ENCODE peak calls at places on chromosome 19, in eight cellular contexts. One of them, this sample, is unnamed.

GRCh38 chr19:53536223-53536543 is 1.8 kb upstream of the ZNF331 start:
- DNase-seq in left ventricle myocardium inferior: no peak
- DNase-seq in tibial artery: no peak
- DNase-seq in trophoblast cell: no peak
- DNase-seq in left lung: no peak
- DNase-seq in BJ: no peak
- DNase-seq in stomach: no peak
- DNase-seq in PC-9: no peak
- DNase-seq in this sample: no peak

GRCh38 chr19:8307400-8307964 is 676 bp downstream of the CD320 start:
- DNase-seq in left ventricle myocardium inferior: no peak
- DNase-seq in tibial artery: peak; percentile 66
- DNase-seq in trophoblast cell: no peak
- DNase-seq in left lung: peak; percentile 60
- DNase-seq in BJ: no peak
- DNase-seq in stomach: peak; percentile 25
- DNase-seq in PC-9: peak; percentile 23
- DNase-seq in this sample: no peak

GRCh38 chr19:23241433-23241832 is 8.8 kb downstream of the ZNF724 start:
- DNase-seq in left ventricle myocardium inferior: no peak
- DNase-seq in tibial artery: no peak
- DNase-seq in trophoblast cell: no peak
- DNase-seq in left lung: no peak
- DNase-seq in BJ: no peak
- DNase-seq in stomach: no peak
- DNase-seq in PC-9: no peak
- DNase-seq in this sample: no peak

GRCh38 chr19:31666126-31666525 is 316.9 kb upstream of the TSHZ3 start:
- DNase-seq in left ventricle myocardium inferior: no peak
- DNase-seq in tibial artery: no peak
- DNase-seq in trophoblast cell: no peak
- DNase-seq in left lung: no peak
- DNase-seq in BJ: no peak
- DNase-seq in stomach: no peak
- DNase-seq in PC-9: no peak
- DNase-seq in this sample: no peak

GRCh38 chr19:2170219-2170618 is 6.5 kb downstream of the DOT1L start:
- DNase-seq in left ventricle myocardium inferior: no peak
- DNase-seq in tibial artery: no peak
- DNase-seq in trophoblast cell: peak; percentile 89
- DNase-seq in left lung: no peak
- DNase-seq in BJ: no peak
- DNase-seq in stomach: no peak
- DNase-seq in PC-9: no peak
- DNase-seq in this sample: no peak

GRCh38 chr19:39160523-39160861 is 34.9 kb downstream of the PAK4 start:
- DNase-seq in left ventricle myocardium inferior: peak; percentile 39
- DNase-seq in tibial artery: no peak
- DNase-seq in trophoblast cell: peak; percentile 16
- DNase-seq in left lung: peak; percentile 66
- DNase-seq in BJ: no peak
- DNase-seq in stomach: peak; percentile 69
- DNase-seq in PC-9: no peak
- DNase-seq in this sample: no peak

GRCh38 chr19:3655402-3656072 is 28.9 kb upstream of the CACTIN start:
- DNase-seq in left ventricle myocardium inferior: no peak
- DNase-seq in tibial artery: peak; percentile 70
- DNase-seq in trophoblast cell: no peak
- DNase-seq in left lung: no peak
- DNase-seq in BJ: peak; percentile 82
- DNase-seq in stomach: peak; percentile 33
- DNase-seq in PC-9: no peak
- DNase-seq in this sample: no peak

GRCh38 chr19:18291590-18292459 is 10.4 kb upstream of the JUND start:
- DNase-seq in left ventricle myocardium inferior: peak; percentile 86
- DNase-seq in tibial artery: peak; percentile 96
- DNase-seq in trophoblast cell: peak; percentile 77
- DNase-seq in left lung: peak; percentile 94
- DNase-seq in BJ: no peak
- DNase-seq in stomach: peak; percentile 82
- DNase-seq in PC-9: peak; percentile 52
- DNase-seq in this sample: peak; percentile 52

GRCh38 chr19:47467914-47468313 is 3.8 kb downstream of the SLC8A2 start:
- DNase-seq in left ventricle myocardium inferior: no peak
- DNase-seq in tibial artery: no peak
- DNase-seq in trophoblast cell: no peak
- DNase-seq in left lung: peak; percentile 44
- DNase-seq in BJ: no peak
- DNase-seq in stomach: no peak
- DNase-seq in PC-9: no peak
- DNase-seq in this sample: no peak

GRCh38 chr19:50784710-50785109 is 5.5 kb upstream of the ACP4 start:
- DNase-seq in left ventricle myocardium inferior: no peak
- DNase-seq in tibial artery: no peak
- DNase-seq in trophoblast cell: no peak
- DNase-seq in left lung: no peak
- DNase-seq in BJ: no peak
- DNase-seq in stomach: no peak
- DNase-seq in PC-9: no peak
- DNase-seq in this sample: no peak

GRCh38 chr19:28284389-28284788 is 928.6 kb downstream of the UQCRFS1 start:
- DNase-seq in left ventricle myocardium inferior: no peak
- DNase-seq in tibial artery: no peak
- DNase-seq in trophoblast cell: no peak
- DNase-seq in left lung: no peak
- DNase-seq in BJ: no peak
- DNase-seq in stomach: no peak
- DNase-seq in PC-9: no peak
- DNase-seq in this sample: no peak

GRCh38 chr19:7681336-7682174 is 922 bp downstream of the TRAPPC5 start:
- DNase-seq in left ventricle myocardium inferior: peak; percentile 66
- DNase-seq in tibial artery: peak; percentile 86
- DNase-seq in trophoblast cell: peak; percentile 67
- DNase-seq in left lung: peak; percentile 93
- DNase-seq in BJ: no peak
- DNase-seq in stomach: peak; percentile 75
- DNase-seq in PC-9: peak; percentile 68
- DNase-seq in this sample: peak; percentile 46

GRCh38 chr19:38264486-38265212 is at the start of gene SPINT2:
- DNase-seq in left ventricle myocardium inferior: no peak
- DNase-seq in tibial artery: no peak
- DNase-seq in trophoblast cell: no peak
- DNase-seq in left lung: peak; percentile 86
- DNase-seq in BJ: no peak
- DNase-seq in stomach: no peak
- DNase-seq in PC-9: no peak
- DNase-seq in this sample: no peak

GRCh38 chr19:37551123-37551993 is 43.2 kb downstream of the ZNF571 start:
- DNase-seq in left ventricle myocardium inferior: peak; percentile 50
- DNase-seq in tibial artery: no peak
- DNase-seq in trophoblast cell: peak; percentile 90
- DNase-seq in left lung: peak; percentile 82
- DNase-seq in BJ: peak; percentile 3
- DNase-seq in stomach: no peak
- DNase-seq in PC-9: no peak
- DNase-seq in this sample: no peak

GRCh38 chr19:17543991-17544390 is 11.5 kb upstream of the COLGALT1 start:
- DNase-seq in left ventricle myocardium inferior: no peak
- DNase-seq in tibial artery: no peak
- DNase-seq in trophoblast cell: no peak
- DNase-seq in left lung: no peak
- DNase-seq in BJ: no peak
- DNase-seq in stomach: no peak
- DNase-seq in PC-9: no peak
- DNase-seq in this sample: no peak

GRCh38 chr19:7394728-7395359 is 46.1 kb downstream of the ARHGEF18 start:
- DNase-seq in left ventricle myocardium inferior: peak; percentile 87
- DNase-seq in tibial artery: peak; percentile 93
- DNase-seq in trophoblast cell: peak; percentile 82
- DNase-seq in left lung: peak; percentile 98
- DNase-seq in BJ: peak; percentile 47
- DNase-seq in stomach: peak; percentile 94
- DNase-seq in PC-9: peak; percentile 77
- DNase-seq in this sample: peak; percentile 28

GRCh38 chr19:30064021-30064699 is 122.1 kb downstream of the URI1 start:
- DNase-seq in left ventricle myocardium inferior: no peak
- DNase-seq in tibial artery: no peak
- DNase-seq in trophoblast cell: no peak
- DNase-seq in left lung: no peak
- DNase-seq in BJ: no peak
- DNase-seq in stomach: no peak
- DNase-seq in PC-9: no peak
- DNase-seq in this sample: no peak

DNA sequence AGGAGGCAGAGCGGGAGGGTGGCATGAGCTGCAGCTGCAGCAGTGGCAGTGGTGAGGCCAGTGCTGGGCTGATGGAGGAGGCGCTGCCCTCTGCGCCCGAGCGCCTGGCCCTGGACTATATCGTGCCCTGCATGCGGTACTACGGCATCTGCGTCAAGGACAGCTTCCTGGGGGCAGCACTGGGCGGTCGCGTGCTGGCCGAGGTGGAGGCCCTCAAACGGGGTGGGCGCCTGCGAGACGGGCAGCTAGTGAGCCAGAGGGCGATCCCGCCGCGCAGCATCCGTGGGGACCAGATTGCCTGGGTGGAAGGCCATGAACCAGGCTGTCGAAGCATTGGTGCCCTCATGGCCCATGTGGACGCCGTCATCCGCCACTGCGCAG is 2.0 kb downstream of the EGLN2 start:
- DNase-seq in left ventricle myocardium inferior: no peak
- DNase-seq in tibial artery: no peak
- DNase-seq in trophoblast cell: no peak
- DNase-seq in left lung: peak; percentile 80
- DNase-seq in BJ: no peak
- DNase-seq in stomach: no peak
- DNase-seq in PC-9: no peak
- DNase-seq in this sample: no peak
- H3K4me3 ChIP-seq in left ventricle myocardium inferior: peak overlapping the region; percentile 97
- H3K4me3 ChIP-seq in tibial artery: peak overlapping the region; percentile 97
- H3K4me3 ChIP-seq in trophoblast cell: peak overlapping the region; percentile 32
- H3K4me3 ChIP-seq in left lung: peak overlapping the region; percentile 96
- H3K4me3 ChIP-seq in BJ: peak overlapping the region; percentile 92
- H3K4me3 ChIP-seq in stomach: peak overlapping the region; percentile 86
- H3K4me3 ChIP-seq in PC-9: no peak overlapping the region
- H3K4me3 ChIP-seq in this sample: peak overlapping the region; percentile 96

GRCh38 chr19:964761-965694 is 19.1 kb upstream of the WDR18 start:
- DNase-seq in left ventricle myocardium inferior: no peak
- DNase-seq in tibial artery: no peak
- DNase-seq in trophoblast cell: no peak
- DNase-seq in left lung: peak; percentile 51
- DNase-seq in BJ: no peak
- DNase-seq in stomach: no peak
- DNase-seq in PC-9: no peak
- DNase-seq in this sample: no peak
- H3K36me3 ChIP-seq in left ventricle myocardium inferior: peaks cover 47% of the 10 kb centered on the region
- H3K36me3 ChIP-seq in tibial artery: peaks cover 42% of the 10 kb centered on the region
- H3K36me3 ChIP-seq in trophoblast cell: peaks cover 82% of the 10 kb centered on the region
- H3K36me3 ChIP-seq in left lung: no peaks in the 10 kb centered on the region
- H3K36me3 ChIP-seq in BJ: peaks cover 46% of the 10 kb centered on the region
- H3K36me3 ChIP-seq in stomach: peaks cover 71% of the 10 kb centered on the region
- H3K36me3 ChIP-seq in PC-9: no peaks in the 10 kb centered on the region
- H3K36me3 ChIP-seq in this sample: peaks cover 4% of the 10 kb centered on the region

GRCh38 chr19:11196406-11197287 is 698 bp downstream of the KANK2 start:
- DNase-seq in left ventricle myocardium inferior: peak; percentile 56
- DNase-seq in tibial artery: peak; percentile 81
- DNase-seq in trophoblast cell: no peak
- DNase-seq in left lung: peak; percentile 85
- DNase-seq in BJ: no peak
- DNase-seq in stomach: peak; percentile 36
- DNase-seq in PC-9: no peak
- DNase-seq in this sample: no peak

GRCh38 chr19:11194657-11195056 is 2.7 kb downstream of the KANK2 start:
- DNase-seq in left ventricle myocardium inferior: no peak
- DNase-seq in tibial artery: no peak
- DNase-seq in trophoblast cell: no peak
- DNase-seq in left lung: no peak
- DNase-seq in BJ: no peak
- DNase-seq in stomach: no peak
- DNase-seq in PC-9: no peak
- DNase-seq in this sample: no peak

GRCh38 chr19:11195169-11195568 is 2.2 kb downstream of the KANK2 start:
- DNase-seq in left ventricle myocardium inferior: peak; percentile 51
- DNase-seq in tibial artery: no peak
- DNase-seq in trophoblast cell: no peak
- DNase-seq in left lung: no peak
- DNase-seq in BJ: no peak
- DNase-seq in stomach: no peak
- DNase-seq in PC-9: no peak
- DNase-seq in this sample: no peak

GRCh38 chr19:11194173-11194572 is 3.2 kb downstream of the KANK2 start:
- DNase-seq in left ventricle myocardium inferior: no peak
- DNase-seq in tibial artery: no peak
- DNase-seq in trophoblast cell: no peak
- DNase-seq in left lung: no peak
- DNase-seq in BJ: no peak
- DNase-seq in stomach: no peak
- DNase-seq in PC-9: no peak
- DNase-seq in this sample: no peak

DNA sequence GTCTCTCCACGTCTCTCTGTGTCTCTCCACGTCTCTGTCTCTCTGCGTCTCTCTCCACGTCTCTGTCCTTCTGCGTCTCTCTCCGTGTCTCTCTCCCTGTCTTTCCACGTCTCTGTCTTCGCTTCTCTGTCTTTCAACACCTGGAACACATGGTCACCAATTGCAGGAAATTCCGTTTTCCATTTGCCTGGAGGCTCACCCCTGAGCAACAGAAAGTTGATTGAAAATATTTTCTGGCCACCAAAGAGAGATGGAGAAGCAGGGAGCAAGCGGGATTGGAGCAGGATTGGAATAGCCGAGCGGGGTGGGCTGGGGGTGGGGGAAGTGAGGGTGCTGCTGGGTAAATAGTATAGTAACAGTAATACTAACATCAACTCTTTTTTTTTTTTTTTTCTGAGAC is 1.7 kb downstream of the KANK2 start:
- DNase-seq in left ventricle myocardium inferior: no peak
- DNase-seq in tibial artery: no peak
- DNase-seq in trophoblast cell: no peak
- DNase-seq in left lung: no peak
- DNase-seq in BJ: no peak
- DNase-seq in stomach: no peak
- DNase-seq in PC-9: no peak
- DNase-seq in this sample: no peak
- H3K4me3 ChIP-seq in left ventricle myocardium inferior: peak overlapping the region; percentile 84
- H3K4me3 ChIP-seq in tibial artery: peak overlapping the region; percentile 98
- H3K4me3 ChIP-seq in trophoblast cell: no peak overlapping the region
- H3K4me3 ChIP-seq in left lung: peak overlapping the region; percentile 56
- H3K4me3 ChIP-seq in BJ: peak overlapping the region; percentile 99
- H3K4me3 ChIP-seq in stomach: peak overlapping the region; percentile 67
- H3K4me3 ChIP-seq in PC-9: no peak overlapping the region
- H3K4me3 ChIP-seq in this sample: no peak overlapping the region

DNA sequence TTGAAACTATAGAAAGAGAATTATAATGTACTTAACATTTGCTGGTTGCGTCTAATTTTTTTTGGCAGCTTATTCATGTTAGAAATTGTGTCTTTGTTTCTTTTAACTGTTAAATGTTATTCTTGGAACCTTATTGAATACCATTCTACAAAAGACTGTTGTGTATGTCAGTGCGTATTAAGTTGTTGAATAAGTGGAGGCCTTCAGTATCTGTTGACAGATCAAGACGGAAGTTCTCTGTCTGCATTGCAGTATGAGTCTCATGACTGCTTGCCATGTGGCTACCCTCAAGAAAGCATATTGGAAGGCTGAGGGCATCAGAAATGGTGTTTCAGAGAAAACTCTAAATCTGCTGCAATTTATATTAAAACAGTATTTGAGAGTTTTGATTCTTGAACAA is 8.5 kb downstream of the UBA2 start:
- DNase-seq in left ventricle myocardium inferior: no peak
- DNase-seq in tibial artery: no peak
- DNase-seq in trophoblast cell: no peak
- DNase-seq in left lung: no peak
- DNase-seq in BJ: no peak
- DNase-seq in stomach: no peak
- DNase-seq in PC-9: no peak
- DNase-seq in this sample: no peak
- H3K36me3 ChIP-seq in left ventricle myocardium inferior: peaks cover 87% of the 10 kb centered on the region
- H3K36me3 ChIP-seq in tibial artery: peaks cover 68% of the 10 kb centered on the region
- H3K36me3 ChIP-seq in trophoblast cell: peaks cover 41% of the 10 kb centered on the region
- H3K36me3 ChIP-seq in left lung: peaks cover 5% of the 10 kb centered on the region
- H3K36me3 ChIP-seq in BJ: peaks cover 15% of the 10 kb centered on the region
- H3K36me3 ChIP-seq in stomach: peaks cover 91% of the 10 kb centered on the region
- H3K36me3 ChIP-seq in PC-9: peaks cover 53% of the 10 kb centered on the region
- H3K36me3 ChIP-seq in this sample: peaks cover 12% of the 10 kb centered on the region